ENCODE peak calls at places on chromosome 9, in four cellular contexts. E is skeletal muscle cell, Q is NCI-H748 treated with DMSO at 0.1 percent for 48 hours, T is hippocampal formation. P is an unnamed sample.

GRCh38 chr9:124216474-124217176 is 41.1 kb upstream of the NEK6 start:
- DNase-seq in E (no peak), Q (no peak), T (peak), P (peak)

GRCh38 chr9:7147136-7148090 is 389.6 kb downstream of the KDM4C start:
- DNase-seq in E (no peak), Q (no peak), T (peak), P (peak)

GRCh38 chr9:70101265-70101664 is 57.6 kb downstream of the MAMDC2 start:
- DNase-seq in E (no peak), Q (no peak), T (no peak), P (no peak)

GRCh38 chr9:124309665-124310064 is 51.9 kb downstream of the NEK6 start:
- DNase-seq in E (peak), Q (no peak), T (no peak), P (no peak)

GRCh38 chr9:90074319-90074962 is 469.6 kb downstream of the GADD45G start:
- DNase-seq in E (no peak), Q (no peak), T (no peak), P (no peak)

GRCh38 chr9:89984214-89984613 is 379.4 kb downstream of the GADD45G start:
- DNase-seq in E (no peak), Q (no peak), T (no peak), P (no peak)

GRCh38 chr9:127140181-127140580 is 17.7 kb upstream of the ANGPTL2 start:
- DNase-seq in E (no peak), Q (no peak), T (no peak), P (no peak)

GRCh38 chr9:87392091-87392490 is 105.6 kb upstream of the DAPK1 start:
- DNase-seq in E (no peak), Q (no peak), T (no peak), P (no peak)

GRCh38 chr9:100652850-100653249 is 75.0 kb downstream of the CAVIN4 start:
- DNase-seq in E (no peak), Q (peak), T (no peak), P (no peak)

GRCh38 chr9:36092509-36093215 is 43.9 kb upstream of the GLIPR2 start:
- DNase-seq in E (no peak), Q (no peak), T (no peak), P (peak)

GRCh38 chr9:98520221-98520920 is 188.4 kb downstream of the GABBR2 start:
- DNase-seq in E (peak), Q (no peak), T (no peak), P (no peak)

GRCh38 chr9:111438576-111439235 is 45.5 kb downstream of the ECPAS start:
- DNase-seq in E (peak), Q (no peak), T (no peak), P (no peak)